ENCODE peak calls at places on chromosomes 2 and 18, in nine cellular contexts. One of them, this sample, is unnamed.

GRCh38 chr2:71156531-71156930 is 26.1 kb downstream of the MPHOSPH10 start:
- DNase-seq in fibroblast of villous mesenchyme: peak; percentile 42
- DNase-seq in H9: no peak
- DNase-seq in neural crest cell: no peak
- DNase-seq in GM23338: peak; percentile 26
- DNase-seq in transverse colon: no peak
- DNase-seq in PC-3: peak; percentile 41
- DNase-seq in brain microvascular endothelial cell: no peak
- DNase-seq in nephron progenitor cell: no peak
- DNase-seq in this sample: no peak

GRCh38 chr2:219368690-219369108 is 19.0 kb downstream of the DNPEP start:
- DNase-seq in fibroblast of villous mesenchyme: peak; percentile 90
- DNase-seq in H9: no peak
- DNase-seq in neural crest cell: no peak
- DNase-seq in GM23338: no peak
- DNase-seq in transverse colon: no peak
- DNase-seq in PC-3: peak; percentile 23
- DNase-seq in brain microvascular endothelial cell: peak; percentile 72
- DNase-seq in nephron progenitor cell: no peak
- DNase-seq in this sample: no peak

GRCh38 chr2:70161069-70161534 is 29.7 kb downstream of the C2orf42 start:
- DNase-seq in fibroblast of villous mesenchyme: no peak
- DNase-seq in H9: no peak
- DNase-seq in neural crest cell: no peak
- DNase-seq in GM23338: peak; percentile 41
- DNase-seq in transverse colon: peak; percentile 30
- DNase-seq in PC-3: peak; percentile 86
- DNase-seq in brain microvascular endothelial cell: no peak
- DNase-seq in nephron progenitor cell: no peak
- DNase-seq in this sample: no peak

GRCh38 chr2:8511868-8512612 is 169.8 kb upstream of the ID2 start:
- DNase-seq in fibroblast of villous mesenchyme: no peak
- DNase-seq in H9: no peak
- DNase-seq in neural crest cell: no peak
- DNase-seq in GM23338: no peak
- DNase-seq in transverse colon: no peak
- DNase-seq in PC-3: peak; percentile 16
- DNase-seq in brain microvascular endothelial cell: peak; percentile 68
- DNase-seq in nephron progenitor cell: no peak
- DNase-seq in this sample: no peak

GRCh38 chr2:433216-433615 is 145.3 kb upstream of the ALKAL2 start:
- DNase-seq in fibroblast of villous mesenchyme: no peak
- DNase-seq in H9: no peak
- DNase-seq in neural crest cell: no peak
- DNase-seq in GM23338: no peak
- DNase-seq in transverse colon: no peak
- DNase-seq in PC-3: no peak
- DNase-seq in brain microvascular endothelial cell: no peak
- DNase-seq in nephron progenitor cell: no peak
- DNase-seq in this sample: no peak

GRCh38 chr2:42203792-42204191 is 34.6 kb downstream of the EML4 start:
- DNase-seq in fibroblast of villous mesenchyme: no peak
- DNase-seq in H9: no peak
- DNase-seq in neural crest cell: no peak
- DNase-seq in GM23338: no peak
- DNase-seq in transverse colon: no peak
- DNase-seq in PC-3: no peak
- DNase-seq in brain microvascular endothelial cell: no peak
- DNase-seq in nephron progenitor cell: no peak
- DNase-seq in this sample: no peak

GRCh38 chr2:236939751-236940229 is 145.9 kb upstream of the COPS8 start:
- DNase-seq in fibroblast of villous mesenchyme: no peak
- DNase-seq in H9: no peak
- DNase-seq in neural crest cell: no peak
- DNase-seq in GM23338: no peak
- DNase-seq in transverse colon: no peak
- DNase-seq in PC-3: no peak
- DNase-seq in brain microvascular endothelial cell: no peak
- DNase-seq in nephron progenitor cell: no peak
- DNase-seq in this sample: peak; percentile 27

GRCh38 chr2:239917128-239917956 is 107.8 kb downstream of the NDUFA10 start:
- DNase-seq in fibroblast of villous mesenchyme: peak; percentile 13
- DNase-seq in H9: peak; percentile 12
- DNase-seq in neural crest cell: no peak
- DNase-seq in GM23338: no peak
- DNase-seq in transverse colon: no peak
- DNase-seq in PC-3: no peak
- DNase-seq in brain microvascular endothelial cell: peak; percentile 4
- DNase-seq in nephron progenitor cell: no peak
- DNase-seq in this sample: no peak

GRCh38 chr2:12106440-12107080 is 360.1 kb downstream of the LPIN1 start:
- DNase-seq in fibroblast of villous mesenchyme: peak; percentile 97
- DNase-seq in H9: no peak
- DNase-seq in neural crest cell: no peak
- DNase-seq in GM23338: no peak
- DNase-seq in transverse colon: peak; percentile 38
- DNase-seq in PC-3: peak; percentile 94
- DNase-seq in brain microvascular endothelial cell: peak; percentile 99
- DNase-seq in nephron progenitor cell: no peak
- DNase-seq in this sample: peak; percentile 55

GRCh38 chr18:12036201-12036751 is 55.0 kb downstream of the IMPA2 start:
- DNase-seq in fibroblast of villous mesenchyme: no peak
- DNase-seq in H9: no peak
- DNase-seq in neural crest cell: no peak
- DNase-seq in GM23338: no peak
- DNase-seq in transverse colon: no peak
- DNase-seq in PC-3: peak; percentile 25
- DNase-seq in brain microvascular endothelial cell: no peak
- DNase-seq in nephron progenitor cell: no peak
- DNase-seq in this sample: no peak

GRCh38 chr2:232103140-232103737 is 141.7 kb downstream of the DIS3L2 start:
- DNase-seq in fibroblast of villous mesenchyme: no peak
- DNase-seq in H9: no peak
- DNase-seq in neural crest cell: no peak
- DNase-seq in GM23338: no peak
- DNase-seq in transverse colon: no peak
- DNase-seq in PC-3: no peak
- DNase-seq in brain microvascular endothelial cell: no peak
- DNase-seq in nephron progenitor cell: no peak
- DNase-seq in this sample: no peak

GRCh38 chr18:22228930-22229329 is 59.5 kb downstream of the GATA6 start:
- DNase-seq in fibroblast of villous mesenchyme: no peak
- DNase-seq in H9: no peak
- DNase-seq in neural crest cell: no peak
- DNase-seq in GM23338: no peak
- DNase-seq in transverse colon: no peak
- DNase-seq in PC-3: peak; percentile 25
- DNase-seq in brain microvascular endothelial cell: peak; percentile 50
- DNase-seq in nephron progenitor cell: no peak
- DNase-seq in this sample: no peak

GRCh38 chr2:6764968-6765723 is 100.6 kb downstream of the CMPK2 start:
- DNase-seq in fibroblast of villous mesenchyme: no peak
- DNase-seq in H9: peak; percentile 51
- DNase-seq in neural crest cell: no peak
- DNase-seq in GM23338: peak; percentile 59
- DNase-seq in transverse colon: no peak
- DNase-seq in PC-3: no peak
- DNase-seq in brain microvascular endothelial cell: no peak
- DNase-seq in nephron progenitor cell: no peak
- DNase-seq in this sample: no peak

GRCh38 chr18:67199993-67200617 is 316.4 kb downstream of the DSEL start:
- DNase-seq in fibroblast of villous mesenchyme: peak; percentile 65
- DNase-seq in H9: no peak
- DNase-seq in neural crest cell: no peak
- DNase-seq in GM23338: peak; percentile 69
- DNase-seq in transverse colon: no peak
- DNase-seq in PC-3: peak; percentile 80
- DNase-seq in brain microvascular endothelial cell: peak; percentile 22
- DNase-seq in nephron progenitor cell: no peak
- DNase-seq in this sample: no peak

GRCh38 chr2:105788670-105789290 is 44.1 kb downstream of the NCK2 start:
- DNase-seq in fibroblast of villous mesenchyme: no peak
- DNase-seq in H9: no peak
- DNase-seq in neural crest cell: no peak
- DNase-seq in GM23338: no peak
- DNase-seq in transverse colon: no peak
- DNase-seq in PC-3: no peak
- DNase-seq in brain microvascular endothelial cell: peak; percentile 38
- DNase-seq in nephron progenitor cell: no peak
- DNase-seq in this sample: no peak

DNA sequence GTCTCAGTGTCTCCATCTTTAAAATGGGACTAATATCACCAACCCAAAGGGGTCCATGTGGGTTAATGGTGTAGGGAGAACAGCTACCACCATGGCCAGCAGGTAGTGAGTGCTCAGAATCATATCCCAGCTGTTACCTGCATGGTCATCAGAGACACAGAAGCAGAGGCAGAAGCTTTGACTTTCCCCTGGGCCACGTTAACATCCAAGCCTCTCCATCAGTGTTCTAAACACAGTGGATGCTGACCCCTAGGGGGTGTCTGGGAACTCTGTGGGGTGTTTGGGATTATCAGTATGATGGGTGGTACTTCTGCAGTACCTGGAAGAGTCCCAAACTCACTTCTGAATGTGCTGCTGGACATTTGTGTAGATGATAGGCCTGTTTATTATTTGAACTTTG is 93.6 kb downstream of the GYPC start:
- DNase-seq in fibroblast of villous mesenchyme: peak; percentile 17
- DNase-seq in H9: no peak
- DNase-seq in neural crest cell: no peak
- DNase-seq in GM23338: peak; percentile 17
- DNase-seq in transverse colon: no peak
- DNase-seq in PC-3: no peak
- DNase-seq in brain microvascular endothelial cell: no peak
- DNase-seq in nephron progenitor cell: no peak
- DNase-seq in this sample: peak; percentile 22
- TF ChIP-seq CTCF in fibroblast of villous mesenchyme: peak; percentile 52
- TF ChIP-seq CTCF in H9: peak; percentile 38
- TF ChIP-seq CTCF in neural crest cell: no peak
- TF ChIP-seq CTCF in GM23338: peak; percentile 31
- TF ChIP-seq CTCF in transverse colon: no peak
- TF ChIP-seq CTCF in PC-3: no peak
- TF ChIP-seq CTCF in brain microvascular endothelial cell: peak; percentile 47
- TF ChIP-seq CTCF in nephron progenitor cell: peak; percentile 15
- TF ChIP-seq CTCF in this sample: no peak

GRCh38 chr2:47034973-47035609 is 119.5 kb upstream of the MCFD2 start:
- DNase-seq in fibroblast of villous mesenchyme: peak; percentile 29
- DNase-seq in H9: no peak
- DNase-seq in neural crest cell: no peak
- DNase-seq in GM23338: peak; percentile 57
- DNase-seq in transverse colon: peak; percentile 46
- DNase-seq in PC-3: no peak
- DNase-seq in brain microvascular endothelial cell: no peak
- DNase-seq in nephron progenitor cell: no peak
- DNase-seq in this sample: peak; percentile 72
- TF ChIP-seq CTCF in fibroblast of villous mesenchyme: no peak
- TF ChIP-seq CTCF in H9: no peak
- TF ChIP-seq CTCF in neural crest cell: no peak
- TF ChIP-seq CTCF in GM23338: no peak
- TF ChIP-seq CTCF in transverse colon: no peak
- TF ChIP-seq CTCF in PC-3: no peak
- TF ChIP-seq CTCF in brain microvascular endothelial cell: no peak
- TF ChIP-seq CTCF in nephron progenitor cell: no peak
- TF ChIP-seq CTCF in this sample: no peak

GRCh38 chr18:24795129-24795528 is 334.7 kb downstream of the HRH4 start:
- DNase-seq in fibroblast of villous mesenchyme: no peak
- DNase-seq in H9: no peak
- DNase-seq in neural crest cell: no peak
- DNase-seq in GM23338: no peak
- DNase-seq in transverse colon: no peak
- DNase-seq in PC-3: no peak
- DNase-seq in brain microvascular endothelial cell: no peak
- DNase-seq in nephron progenitor cell: no peak
- DNase-seq in this sample: no peak
- TF ChIP-seq CTCF in fibroblast of villous mesenchyme: no peak
- TF ChIP-seq CTCF in H9: peak; percentile 46
- TF ChIP-seq CTCF in neural crest cell: no peak
- TF ChIP-seq CTCF in GM23338: no peak
- TF ChIP-seq CTCF in transverse colon: no peak
- TF ChIP-seq CTCF in PC-3: no peak
- TF ChIP-seq CTCF in brain microvascular endothelial cell: no peak
- TF ChIP-seq CTCF in nephron progenitor cell: no peak
- TF ChIP-seq CTCF in this sample: no peak

DNA sequence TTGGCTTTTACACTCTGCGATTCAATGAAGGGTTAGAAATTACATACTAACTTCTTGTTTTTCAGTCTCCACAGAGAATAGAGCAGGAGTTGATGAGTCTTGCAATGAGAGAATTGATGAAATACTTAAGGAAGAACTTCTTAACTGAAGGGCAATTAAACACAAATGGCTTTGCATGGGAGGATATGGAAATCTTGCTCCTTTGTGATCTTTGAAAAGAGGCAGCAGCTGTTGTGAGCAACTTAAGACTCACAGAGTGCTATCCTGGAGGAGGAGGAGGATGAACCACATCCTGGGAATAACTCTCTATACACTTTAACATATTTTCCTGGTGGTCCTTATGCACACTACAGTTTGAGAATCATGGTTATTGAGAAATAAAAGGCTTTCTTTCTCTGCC is 71.5 kb upstream of the MYO3B start:
- DNase-seq in fibroblast of villous mesenchyme: no peak
- DNase-seq in H9: no peak
- DNase-seq in neural crest cell: no peak
- DNase-seq in GM23338: peak; percentile 65
- DNase-seq in transverse colon: no peak
- DNase-seq in PC-3: no peak
- DNase-seq in brain microvascular endothelial cell: no peak
- DNase-seq in nephron progenitor cell: no peak
- DNase-seq in this sample: no peak
- TF ChIP-seq CTCF in fibroblast of villous mesenchyme: no peak
- TF ChIP-seq CTCF in H9: no peak
- TF ChIP-seq CTCF in neural crest cell: no peak
- TF ChIP-seq CTCF in GM23338: no peak
- TF ChIP-seq CTCF in transverse colon: no peak
- TF ChIP-seq CTCF in PC-3: no peak
- TF ChIP-seq CTCF in brain microvascular endothelial cell: no peak
- TF ChIP-seq CTCF in nephron progenitor cell: no peak
- TF ChIP-seq CTCF in this sample: no peak

GRCh38 chr2:44560352-44560751 is 198.6 kb downstream of the CAMKMT start:
- DNase-seq in fibroblast of villous mesenchyme: no peak
- DNase-seq in H9: no peak
- DNase-seq in neural crest cell: no peak
- DNase-seq in GM23338: no peak
- DNase-seq in transverse colon: no peak
- DNase-seq in PC-3: peak; percentile 58
- DNase-seq in brain microvascular endothelial cell: no peak
- DNase-seq in nephron progenitor cell: no peak
- DNase-seq in this sample: no peak
- TF ChIP-seq CTCF in fibroblast of villous mesenchyme: peak; percentile 21
- TF ChIP-seq CTCF in H9: peak; percentile 41
- TF ChIP-seq CTCF in neural crest cell: peak; percentile 46
- TF ChIP-seq CTCF in GM23338: peak; percentile 56
- TF ChIP-seq CTCF in transverse colon: peak; percentile 20
- TF ChIP-seq CTCF in PC-3: peak; percentile 67
- TF ChIP-seq CTCF in brain microvascular endothelial cell: peak; percentile 55
- TF ChIP-seq CTCF in nephron progenitor cell: no peak
- TF ChIP-seq CTCF in this sample: no peak

GRCh38 chr2:140164449-140164848 is 1384.3 kb upstream of the NXPH2 start:
- DNase-seq in fibroblast of villous mesenchyme: no peak
- DNase-seq in H9: no peak
- DNase-seq in neural crest cell: no peak
- DNase-seq in GM23338: no peak
- DNase-seq in transverse colon: no peak
- DNase-seq in PC-3: no peak
- DNase-seq in brain microvascular endothelial cell: no peak
- DNase-seq in nephron progenitor cell: no peak
- DNase-seq in this sample: no peak
- TF ChIP-seq CTCF in fibroblast of villous mesenchyme: no peak
- TF ChIP-seq CTCF in H9: no peak
- TF ChIP-seq CTCF in neural crest cell: no peak
- TF ChIP-seq CTCF in GM23338: no peak
- TF ChIP-seq CTCF in transverse colon: no peak
- TF ChIP-seq CTCF in PC-3: peak; percentile 12
- TF ChIP-seq CTCF in brain microvascular endothelial cell: no peak
- TF ChIP-seq CTCF in nephron progenitor cell: no peak
- TF ChIP-seq CTCF in this sample: no peak